ENCODE peak calls at places on chromosomes 5 and 9, in four cellular contexts. K is ELR, V is nephron progenitor cell, I is RWPE1. O is an unnamed sample.

GRCh38 chr5:113153512-113154097 is 177.0 kb downstream of the DCP2 start:
- DNase-seq in K (no peak), V (no peak), I (no peak), O (no peak)

GRCh38 chr9:119961774-119962408 is 592.7 kb upstream of the BRINP1 start:
- DNase-seq in K (peak; percentile 23), V (peak; percentile 75), I (peak; percentile 36), O (peak; percentile 18)

GRCh38 chr9:92151691-92152393 is 36.6 kb upstream of the SPTLC1 start:
- DNase-seq in K (peak; percentile 97), V (no peak), I (peak; percentile 64), O (peak; percentile 73)

GRCh38 chr5:95870105-95870672 is 47.7 kb upstream of the GLRX start:
- DNase-seq in K (peak; percentile 78), V (no peak), I (no peak), O (peak; percentile 96)

GRCh38 chr9:92392690-92393089 is 11.7 kb downstream of the OGN start:
- DNase-seq in K (peak; percentile 45), V (no peak), I (no peak), O (peak; percentile 42)

GRCh38 chr9:13001989-13002580 is 227.3 kb downstream of the LURAP1L start:
- DNase-seq in K (no peak), V (no peak), I (no peak), O (no peak)

GRCh38 chr5:115842089-115842881 is 550 bp downstream of the AP3S1 start:
- DNase-seq in K (peak; percentile 78), V (peak; percentile 78), I (peak; percentile 41), O (no peak)

GRCh38 chr5:66174338-66174737 is 30.2 kb downstream of the SREK1 start:
- DNase-seq in K (peak; percentile 42), V (no peak), I (no peak), O (peak; percentile 23)

GRCh38 chr9:129285382-129285781 is 107.3 kb upstream of the IER5L start:
- DNase-seq in K (no peak), V (no peak), I (no peak), O (no peak)

GRCh38 chr9:131422241-131422792 is 28.4 kb downstream of the PRRC2B start:
- DNase-seq in K (peak; percentile 53), V (no peak), I (peak; percentile 83), O (peak; percentile 46)

GRCh38 chr5:37770791-37771190 is 69.0 kb downstream of the GDNF start:
- DNase-seq in K (no peak), V (no peak), I (no peak), O (no peak)

GRCh38 chr5:17831279-17831678 is 197.0 kb downstream of the TAF11L14 start:
- DNase-seq in K (no peak), V (no peak), I (no peak), O (no peak)

GRCh38 chr5:132334812-132335211 is 34.7 kb upstream of the SLC22A5 start:
- DNase-seq in K (peak; percentile 58), V (no peak), I (peak; percentile 63), O (peak; percentile 95)

GRCh38 chr5:41087461-41087860 is 16.3 kb upstream of the MROH2B start:
- DNase-seq in K (peak; percentile 44), V (no peak), I (no peak), O (peak; percentile 39)

GRCh38 chr5:57412010-57412409 is 70.6 kb downstream of the ACTBL2 start:
- DNase-seq in K (peak; percentile 27), V (no peak), I (no peak), O (peak; percentile 27)

GRCh38 chr5:95080026-95080425 is 204.9 kb downstream of the MCTP1 start:
- DNase-seq in K (no peak), V (no peak), I (no peak), O (no peak)

GRCh38 chr9:127810378-127811187 is 7.9 kb downstream of the FPGS start:
- DNase-seq in K (no peak), V (no peak), I (no peak), O (no peak)

GRCh38 chr9:133099726-133100517 is 21.1 kb downstream of the RALGDS start:
- DNase-seq in K (no peak), V (no peak), I (no peak), O (no peak)

GRCh38 chr5:3320317-3320865 is 275.2 kb upstream of the IRX1 start:
- DNase-seq in K (no peak), V (no peak), I (peak; percentile 18), O (no peak)

GRCh38 chr5:141186897-141187512 is at the start of gene PCDHB9:
- DNase-seq in K (peak; percentile 47), V (peak; percentile 42), I (no peak), O (no peak)

GRCh38 chr9:99966720-99967119 is 60.3 kb downstream of the STX17 start:
- DNase-seq in K (peak; percentile 67), V (no peak), I (peak; percentile 96), O (peak; percentile 85)

GRCh38 chr5:57566914-57567313 is 84.3 kb upstream of the ACTBL2 start:
- DNase-seq in K (peak; percentile 7), V (no peak), I (no peak), O (peak; percentile 8)

GRCh38 chr9:89021154-89021803 is 30.0 kb downstream of the S1PR3 start:
- DNase-seq in K (peak; percentile 86), V (no peak), I (peak; percentile 63), O (peak; percentile 73)

GRCh38 chr5:78518365-78519197 is 130.0 kb downstream of the LHFPL2 start:
- DNase-seq in K (peak; percentile 89), V (no peak), I (peak; percentile 92), O (peak; percentile 87)

GRCh38 chr5:79743846-79744605 is 54.4 kb downstream of the CMYA5 start:
- DNase-seq in K (peak; percentile 18), V (no peak), I (no peak), O (peak; percentile 16)

GRCh38 chr9:109950710-109951443 is 170.9 kb downstream of the PALM2AKAP2 start:
- DNase-seq in K (no peak), V (no peak), I (no peak), O (no peak)

GRCh38 chr5:79143684-79144379 is 32.2 kb downstream of the BHMT start:
- DNase-seq in K (peak; percentile 69), V (no peak), I (peak; percentile 90), O (peak; percentile 92)

GRCh38 chr9:99449726-99450125 is 227.6 kb downstream of the SEC61B start:
- DNase-seq in K (no peak), V (no peak), I (no peak), O (no peak)

GRCh38 chr5:32329395-32329834 is 16.7 kb upstream of the MTMR12 start:
- DNase-seq in K (peak; percentile 76), V (peak; percentile 37), I (peak; percentile 57), O (peak; percentile 51)

GRCh38 chr5:81302596-81302995 is 1.2 kb downstream of the ZCCHC9 start:
- DNase-seq in K (peak; percentile 67), V (no peak), I (no peak), O (no peak)

GRCh38 chr5:15285901-15286583 is 213.9 kb upstream of the FBXL7 start:
- DNase-seq in K (peak; percentile 74), V (no peak), I (no peak), O (no peak)

GRCh38 chr5:6194906-6195612 is 183.3 kb downstream of the MED10 start:
- DNase-seq in K (no peak), V (no peak), I (no peak), O (no peak)

GRCh38 chr5:131275996-131276535 is 12.2 kb downstream of the CDC42SE2 start:
- DNase-seq in K (no peak), V (no peak), I (no peak), O (no peak)